ENCODE peak calls at places on chromosomes 3 and 15, in six cellular contexts. K is hepatocyte, N is heart right ventricle, D is AG10803, O is fibroblast of mammary gland, L is PC-9. M is an unnamed sample.

GRCh38 chr15:23477920-23478319 is 30.9 kb upstream of the GOLGA6L2 start:
- DNase-seq in O (no peak), K (no peak), N (no peak), L (no peak), D (no peak), M (no peak)

GRCh38 chr3:137692803-137693431 is 71.2 kb upstream of the SOX14 start:
- DNase-seq in K (peak), D (no peak), N (no peak), L (peak), O (peak), M (no peak)

GRCh38 chr3:111577798-111578685 is 17.1 kb downstream of the ZBED2 start:
- DNase-seq in N (no peak), O (peak), K (peak), L (peak), D (peak), M (peak)

GRCh38 chr3:142735462-142735861 is 11.6 kb downstream of the TRPC1 start:
- DNase-seq in L (no peak), D (no peak), K (no peak), N (no peak), O (no peak), M (no peak)

GRCh38 chr3:15645740-15646490 is 44.4 kb downstream of the BTD start:
- DNase-seq in N (no peak), O (peak), K (peak), D (peak), L (peak), M (peak)

GRCh38 chr3:62109534-62109933 is 263.8 kb downstream of the FEZF2 start:
- DNase-seq in D (peak), K (peak), N (no peak), L (peak), O (peak), M (peak)

GRCh38 chr3:148992027-148992634 is 791 bp downstream of the GYG1 start:
- DNase-seq in O (peak), N (peak), D (peak), K (peak), L (peak), M (no peak)

GRCh38 chr3:77319711-77320110 is 279.8 kb downstream of the ROBO2 start:
- DNase-seq in O (no peak), N (no peak), L (no peak), D (no peak), K (no peak), M (no peak)

GRCh38 chr3:43559961-43560360 is 61.9 kb downstream of the ANO10 start:
- DNase-seq in O (no peak), N (no peak), K (no peak), D (no peak), L (no peak), M (no peak)

GRCh38 chr3:172148269-172148668 is 108.9 kb downstream of the FNDC3B start:
- DNase-seq in D (no peak), N (no peak), L (no peak), K (no peak), O (peak), M (peak)

GRCh38 chr15:52095597-52096262 is 16.8 kb downstream of the BCL2L10 start:
- DNase-seq in O (peak), D (peak), K (peak), N (no peak), L (peak), M (peak)

GRCh38 chr3:64319391-64319790 is 94.1 kb upstream of the PRICKLE2 start:
- DNase-seq in O (peak), K (peak), D (no peak), L (no peak), N (no peak), M (no peak)
- TF ChIP-seq CTCF in O (peak), K (no peak), D (no peak), L (no peak), N (no peak), M (no peak)

GRCh38 chr3:53709856-53710674 is 136.2 kb downstream of the CHDH start:
- DNase-seq in L (peak), D (peak), O (peak), K (peak), N (peak), M (peak)
- TF ChIP-seq CTCF in L (peak), D (peak), O (peak), K (peak), N (peak), M (peak)

GRCh38 chr15:92079647-92080255 is 226.2 kb downstream of the SLCO3A1 start:
- DNase-seq in K (no peak), D (no peak), N (no peak), L (no peak), O (no peak), M (no peak)
- TF ChIP-seq CTCF in K (no peak), D (no peak), N (no peak), L (no peak), O (no peak), M (no peak)

DNA sequence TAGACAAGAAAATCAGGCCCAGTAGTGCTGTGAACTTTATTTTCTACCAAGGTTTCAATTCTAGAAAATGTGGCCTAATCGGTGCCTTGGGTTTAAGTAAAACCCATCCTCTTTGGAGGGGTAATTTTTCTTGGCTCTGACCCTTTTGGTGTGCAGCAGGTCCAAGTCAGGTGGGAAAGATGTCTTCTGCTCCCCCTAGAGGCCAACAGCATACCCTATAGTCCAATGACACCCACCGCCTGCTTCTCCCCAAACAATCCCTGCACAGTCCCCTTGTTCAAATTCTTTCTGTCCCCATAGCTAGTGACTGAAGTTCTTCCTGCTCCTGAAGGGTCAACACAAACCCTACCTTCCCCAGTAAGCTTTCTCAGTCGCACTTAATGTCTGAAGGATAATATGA is 261.8 kb upstream of the GOLGA6L4 start:
- DNase-seq in O (peak), K (no peak), N (no peak), D (no peak), L (no peak), M (peak)
- TF ChIP-seq CTCF in O (peak), K (peak), N (no peak), D (peak), L (peak), M (peak)

GRCh38 chr3:127745656-127746399 is 73.1 kb downstream of the ABTB1 start:
- DNase-seq in D (no peak), L (no peak), N (no peak), K (no peak), O (no peak), M (no peak)

GRCh38 chr3:127747751-127748521 is 74.4 kb downstream of the MGLL start:
- DNase-seq in N (peak), O (peak), D (peak), K (peak), L (peak), M (peak)

GRCh38 chr3:127747066-127747465 is 74.3 kb downstream of the ABTB1 start:
- DNase-seq in N (no peak), K (no peak), L (no peak), D (no peak), O (no peak), M (no peak)

GRCh38 chr3:127744875-127745274 is 72.1 kb downstream of the ABTB1 start:
- DNase-seq in O (no peak), N (no peak), D (no peak), L (no peak), K (no peak), M (no peak)

DNA sequence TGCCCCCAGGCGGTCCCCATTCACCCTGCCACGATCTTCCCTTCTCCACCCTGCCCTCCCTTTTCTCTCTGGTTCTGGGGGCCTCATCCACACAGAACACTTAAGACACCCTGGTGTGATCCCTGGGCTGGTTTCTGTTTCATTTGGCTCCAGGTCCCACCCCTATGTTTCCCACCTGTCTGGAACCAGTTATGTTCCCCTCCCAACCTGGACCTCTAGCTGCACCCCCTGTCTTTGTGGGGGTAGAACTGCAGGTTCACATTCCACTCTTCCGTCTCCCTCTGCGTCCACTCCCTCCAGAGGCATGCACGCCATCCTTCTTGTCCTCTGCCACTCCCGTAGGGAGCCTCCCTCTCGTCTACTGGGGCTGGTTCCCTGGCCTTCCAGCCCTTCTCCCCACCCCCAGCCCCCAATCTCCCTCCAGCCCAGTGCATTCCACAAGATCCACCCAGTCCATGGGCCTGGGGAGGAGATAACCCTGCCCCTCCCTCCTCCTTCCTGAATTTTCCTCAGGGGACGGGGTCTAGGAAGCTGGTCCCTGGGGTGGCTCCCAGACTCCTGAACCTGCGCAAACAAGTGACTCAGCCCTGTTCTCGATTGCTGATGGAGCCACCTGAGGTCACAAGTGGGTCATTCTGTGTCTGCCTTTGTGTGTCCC is 73.8 kb downstream of the ABTB1 start:
- DNase-seq in N (peak), D (no peak), L (peak), K (peak), O (no peak), M (no peak)
- TF ChIP-seq CTCF in N (peak), D (peak), L (peak), K (peak), O (no peak), M (peak)

M was measured in fibroblast of the aortic adventitia.